ENCODE peak calls at places on chromosomes 1 and 21, in eight cellular contexts. V is activated CD8-positive, alpha-beta memory T cell treated with anti-CD3 and anti-CD28 coated beads, Interleukin-2, amount 50 U/mL, for 4 hours; I is Right ventricle myocardium inferior; M is dorsolateral prefrontal cortex; O is NCI-H69; B is OCI-M1; H is mucosa of descending colon; Q is testis. R is an unnamed sample.

GRCh38 chr1:20402585-20403422 is 83.2 kb downstream of the CAMK2N1 start:
- DNase-seq in B (no peak), M (no peak), I (no peak), H (no peak), O (peak), Q (no peak), V (no peak), R (no peak)

GRCh38 chr1:1173793-1174415 is at the start of gene TTLL10:
- DNase-seq in O (no peak), V (peak), Q (no peak), M (no peak), H (peak), B (no peak), I (no peak), R (no peak)

GRCh38 chr21:45537746-45538291 is 4.4 kb downstream of the SLC19A1 start:
- DNase-seq in O (no peak), M (peak), V (peak), Q (no peak), B (no peak), H (no peak), I (peak), R (no peak)

GRCh38 chr1:230820568-230820967 is 47.8 kb downstream of the C1orf198 start:
- DNase-seq in O (no peak), M (no peak), Q (no peak), H (no peak), I (no peak), B (no peak), V (no peak), R (no peak)

GRCh38 chr1:204507317-204508105 is 8.7 kb upstream of the MDM4 start:
- DNase-seq in B (peak), O (peak), Q (peak), I (no peak), H (peak), V (no peak), M (no peak), R (no peak)

GRCh38 chr1:246427611-246428010 is 79.5 kb downstream of the SMYD3 start:
- DNase-seq in Q (no peak), V (no peak), H (no peak), M (no peak), I (no peak), O (no peak), B (no peak), R (no peak)

GRCh38 chr1:110243581-110243980 is 33.5 kb downstream of the KCNC4 start:
- DNase-seq in M (no peak), O (peak), Q (no peak), I (no peak), V (no peak), H (peak), B (no peak), R (no peak)

GRCh38 chr1:18182518-18183160 is 75.0 kb downstream of the IGSF21 start:
- DNase-seq in H (no peak), I (no peak), B (no peak), V (no peak), O (peak), M (no peak), Q (no peak), R (no peak)

GRCh38 chr1:109977657-109978378 is 6.7 kb upstream of the AHCYL1 start:
- DNase-seq in B (no peak), M (no peak), V (no peak), Q (no peak), H (no peak), O (no peak), I (peak), R (no peak)